ENCODE peak calls at places on chromosomes 3 and 15, in eight cellular contexts. J is PC-3, L is neural progenitor cell, W is GM23338, S is HepG2, D is PC-9, K is endothelial cell of umbilical vein, P is keratinocyte. Q is an unnamed sample.

GRCh38 chr15:92901053-92901761 is 1.1 kb downstream of the CHD2 start:
- DNase-seq in J (no peak), P (no peak), L (no peak), W (no peak), K (peak; percentile 53), S (no peak), D (no peak), Q (no peak)

GRCh38 chr3:185928532-185928931 is 9.3 kb downstream of the TRA2B start:
- DNase-seq in P (no peak), S (no peak), J (no peak), D (no peak), K (no peak), W (no peak), L (peak; percentile 37), Q (no peak)

GRCh38 chr15:39668457-39668856 is 87.6 kb downstream of the THBS1 start:
- DNase-seq in P (no peak), L (no peak), K (no peak), D (no peak), J (no peak), W (no peak), S (no peak), Q (no peak)

GRCh38 chr3:55164191-55164590 is 236.3 kb upstream of the LRTM1 start:
- DNase-seq in J (no peak), W (no peak), S (no peak), L (no peak), D (no peak), P (no peak), K (no peak), Q (no peak)

GRCh38 chr3:152322756-152323155 is 54.0 kb downstream of the MBNL1 start:
- DNase-seq in D (peak; percentile 33), J (no peak), K (peak; percentile 42), P (no peak), S (no peak), W (no peak), L (no peak), Q (no peak)

GRCh38 chr15:41115088-41115651 is 910 bp downstream of the INO80 start:
- DNase-seq in J (peak; percentile 47), S (peak; percentile 58), D (no peak), L (peak; percentile 80), K (peak; percentile 52), P (peak; percentile 25), W (peak; percentile 80), Q (peak; percentile 59)

GRCh38 chr3:13119471-13120220 is 46.4 kb upstream of the IQSEC1 start:
- DNase-seq in W (no peak), S (no peak), D (no peak), K (no peak), P (no peak), J (no peak), L (no peak), Q (no peak)

GRCh38 chr15:73081321-73081958 is 29.2 kb downstream of the NEO1 start:
- DNase-seq in P (no peak), D (peak; percentile 37), J (peak; percentile 61), K (peak; percentile 65), W (peak; percentile 74), L (peak; percentile 58), S (peak; percentile 41), Q (peak; percentile 43)

GRCh38 chr3:54999159-54999558 is 71.3 kb upstream of the LRTM1 start:
- DNase-seq in K (no peak), L (peak; percentile 61), J (peak; percentile 65), D (peak; percentile 71), W (peak; percentile 92), P (peak; percentile 11), S (peak; percentile 2), Q (peak; percentile 94)

GRCh38 chr3:23615068-23615467 is 190.7 kb upstream of the UBE2E1 start:
- DNase-seq in J (no peak), S (no peak), P (no peak), L (no peak), D (no peak), K (no peak), W (no peak), Q (no peak)

GRCh38 chr15:98787936-98788757 is 139.8 kb downstream of the IGF1R start:
- DNase-seq in S (peak; percentile 43), K (no peak), L (peak; percentile 55), W (no peak), P (no peak), J (no peak), D (no peak), Q (no peak)

GRCh38 chr3:126913524-126913923 is 69.4 kb upstream of the PLXNA1 start:
- DNase-seq in J (peak; percentile 58), D (peak; percentile 88), K (no peak), P (no peak), W (no peak), S (no peak), L (no peak), Q (no peak)

GRCh38 chr3:138068579-138069174 is 46.7 kb downstream of the DZIP1L start:
- DNase-seq in W (peak; percentile 89), J (peak; percentile 72), D (no peak), S (peak; percentile 53), P (no peak), K (peak; percentile 62), L (peak; percentile 86), Q (peak; percentile 41)

GRCh38 chr3:56796202-56796601 is 5.5 kb downstream of the ARHGEF3 start:
- DNase-seq in K (peak; percentile 23), D (peak; percentile 51), L (no peak), S (no peak), P (no peak), W (no peak), J (peak; percentile 63), Q (peak; percentile 88)
- H3K27ac ChIP-seq in K (no peak overlapping the region), D (no peak overlapping the region), L (no peak overlapping the region), S (no peak overlapping the region), P (no peak overlapping the region), W (no peak overlapping the region), J (no peak overlapping the region), Q (no peak overlapping the region)

DNA sequence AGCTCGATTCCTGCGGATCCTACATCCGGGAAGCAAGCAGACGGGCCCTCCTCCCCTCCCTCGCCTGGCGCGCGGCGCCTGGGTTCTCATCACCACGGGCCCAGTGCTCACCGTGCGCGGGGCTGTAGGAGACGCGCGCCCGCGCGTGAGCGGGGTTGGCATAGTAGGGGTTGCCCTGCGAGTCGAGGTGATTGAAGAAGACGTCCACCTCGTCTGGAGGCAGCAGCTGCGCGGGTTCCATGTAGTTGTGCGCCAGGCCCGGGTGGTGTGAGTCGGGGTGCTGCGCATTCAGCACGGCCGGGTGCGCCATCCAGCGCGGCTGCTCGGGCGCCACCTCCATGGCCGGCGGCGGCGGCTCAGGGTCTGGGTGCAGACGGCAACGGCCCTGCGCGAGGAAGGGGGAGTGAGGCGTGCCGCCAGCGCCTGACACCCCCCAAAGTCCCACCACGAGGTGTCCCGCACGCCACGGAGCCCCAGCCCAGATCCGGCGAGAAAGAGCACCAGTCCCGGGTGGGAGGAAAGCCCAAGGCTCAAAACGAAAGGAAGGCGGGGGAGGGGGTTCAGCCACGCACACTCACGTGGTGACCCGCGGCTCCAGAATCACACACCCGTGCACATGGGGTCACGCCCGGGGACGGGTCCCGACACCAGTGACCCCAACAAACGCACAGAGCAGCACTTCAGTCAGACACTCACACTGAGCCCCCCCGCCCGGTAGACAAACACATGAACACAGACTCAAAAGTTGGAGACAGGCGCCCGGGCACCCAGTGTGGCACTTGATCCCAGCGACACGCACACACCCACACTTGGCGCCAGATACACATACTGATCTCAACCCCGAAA is 6.1 kb downstream of the GATA2 start:
- DNase-seq in D (no peak), J (peak; percentile 33), K (peak; percentile 43), L (peak; percentile 62), P (no peak), S (no peak), W (peak; percentile 64), Q (no peak)
- TF ChIP-seq EZH2 in D (no peak), J (no peak), K (no peak), L (peak; percentile 96), P (peak; percentile 94), S (no peak), W (peak; percentile 86), Q (peak; percentile 69)

GRCh38 chr15:80020731-80021130 is 38.7 kb upstream of the ZFAND6 start:
- DNase-seq in W (no peak), L (no peak), D (no peak), K (no peak), J (no peak), S (no peak), P (no peak), Q (no peak)

GRCh38 chr15:80028937-80029336 is 30.5 kb upstream of the ZFAND6 start:
- DNase-seq in D (no peak), L (no peak), K (no peak), P (no peak), S (no peak), J (no peak), W (peak; percentile 49), Q (no peak)

GRCh38 chr15:80031841-80032240 is 27.6 kb upstream of the ZFAND6 start:
- DNase-seq in W (no peak), P (no peak), L (no peak), D (no peak), J (peak; percentile 83), K (no peak), S (no peak), Q (no peak)

GRCh38 chr15:80026754-80027153 is 32.7 kb upstream of the ZFAND6 start:
- DNase-seq in D (no peak), J (no peak), K (no peak), S (no peak), L (no peak), P (peak; percentile 76), W (no peak), Q (no peak)

DNA sequence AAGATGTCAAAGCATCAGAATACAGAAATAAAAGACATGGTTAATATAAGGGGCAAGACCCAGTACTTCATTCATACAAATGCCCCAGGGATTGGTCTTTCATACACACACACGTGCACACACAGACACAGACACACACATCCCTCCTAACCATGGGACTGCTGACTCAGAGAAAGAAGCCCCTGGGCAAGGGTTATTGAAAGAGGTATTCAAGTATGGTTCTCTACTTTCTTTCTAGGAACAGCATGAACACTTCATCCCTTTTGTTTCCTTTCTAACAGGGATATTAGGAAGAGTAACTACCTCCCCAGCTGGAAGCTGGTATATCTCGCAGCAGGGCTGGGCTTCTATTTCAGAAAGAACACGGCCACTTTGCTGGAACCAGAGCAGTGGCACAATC is 33.2 kb upstream of the ZFAND6 start:
- DNase-seq in L (peak; percentile 33), K (no peak), S (no peak), P (no peak), D (no peak), J (no peak), W (no peak), Q (no peak)
- H3K27ac ChIP-seq in L (peak overlapping the region; percentile 52), K (no peak overlapping the region), S (no peak overlapping the region), P (peak overlapping the region; percentile 80), D (no peak overlapping the region), J (no peak overlapping the region), W (no peak overlapping the region), Q (no peak overlapping the region)

DNA sequence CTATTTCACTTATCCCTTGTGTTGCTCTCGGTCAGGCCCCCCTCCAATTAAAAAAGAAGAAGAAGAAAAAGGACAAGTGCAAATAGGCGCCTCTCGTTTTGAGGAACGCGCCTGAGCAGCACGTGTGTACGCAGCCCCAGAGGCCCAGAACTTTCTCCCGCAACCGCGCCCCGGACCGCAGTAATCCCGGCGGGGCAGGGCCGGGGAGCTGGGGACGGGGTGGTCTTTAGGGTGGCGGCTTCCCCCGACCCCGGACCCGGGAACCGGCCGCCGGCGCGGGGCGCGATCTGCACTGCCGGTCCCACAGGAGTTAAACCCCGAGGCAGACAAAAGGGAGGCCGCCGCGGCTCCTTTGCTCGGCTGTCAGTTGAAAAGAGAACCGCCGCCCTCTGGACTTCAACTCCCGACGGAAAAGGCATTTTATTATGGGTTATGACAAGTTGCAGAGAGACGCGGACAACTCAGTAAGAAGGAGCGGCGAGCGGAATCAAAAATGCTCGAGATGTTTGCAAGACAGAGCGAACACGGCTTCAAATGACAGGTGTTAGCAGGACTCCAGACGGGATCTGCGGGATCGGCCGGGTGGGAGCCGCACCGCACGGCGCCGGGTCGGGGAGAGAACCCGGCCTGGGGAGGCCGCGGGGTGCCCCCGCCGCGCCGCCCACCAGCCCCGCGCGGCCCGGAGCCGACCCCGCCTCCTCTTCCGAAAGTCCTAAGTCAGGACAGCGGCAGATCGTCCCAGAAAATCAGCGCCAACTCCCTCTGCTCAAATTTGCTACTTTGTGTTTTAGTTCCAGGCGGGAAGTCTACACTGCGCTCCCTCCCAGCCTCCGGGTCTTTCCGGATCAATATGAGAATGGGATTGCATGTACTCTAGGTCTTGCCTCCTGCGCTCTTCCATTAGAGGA is 79.0 kb downstream of the NR2F2 start:
- DNase-seq in D (no peak), P (no peak), W (peak; percentile 67), S (peak; percentile 4), K (peak; percentile 26), J (no peak), L (peak; percentile 64), Q (peak; percentile 1)
- TF ChIP-seq EZH2 in D (no peak), P (peak; percentile 93), W (peak; percentile 98), S (peak; percentile 96), K (peak; percentile 66), J (no peak), L (peak; percentile 94), Q (peak; percentile 99)

Q was measured in astrocyte.